ENCODE peak calls at places on chromosomes 5 and 9, in five cellular contexts. One of them, this sample, is unnamed.

GRCh38 chr9:129547869-129548570 is 72.9 kb downstream of the C9orf50 start:
- DNase-seq in A549: no peak
- DNase-seq in adrenal gland: no peak
- DNase-seq in IMR-90: no peak
- DNase-seq in HCT116: no peak
- DNase-seq in this sample: no peak

GRCh38 chr9:124352616-124353015 is 62.6 kb downstream of the PSMB7 start:
- DNase-seq in A549: no peak
- DNase-seq in adrenal gland: no peak
- DNase-seq in IMR-90: peak; percentile 29
- DNase-seq in HCT116: no peak
- DNase-seq in this sample: no peak

GRCh38 chr5:180328296-180329137 is 24.6 kb downstream of the GFPT2 start:
- DNase-seq in A549: peak; percentile 89
- DNase-seq in adrenal gland: peak; percentile 85
- DNase-seq in IMR-90: peak; percentile 60
- DNase-seq in HCT116: peak; percentile 74
- DNase-seq in this sample: peak; percentile 88

GRCh38 chr9:18473551-18474279 is at the start of gene ADAMTSL1:
- DNase-seq in A549: no peak
- DNase-seq in adrenal gland: peak; percentile 58
- DNase-seq in IMR-90: peak; percentile 72
- DNase-seq in HCT116: no peak
- DNase-seq in this sample: no peak

GRCh38 chr9:76704601-76705204 is 59.5 kb upstream of the PCA3 start:
- DNase-seq in A549: peak; percentile 88
- DNase-seq in adrenal gland: no peak
- DNase-seq in IMR-90: peak; percentile 93
- DNase-seq in HCT116: peak; percentile 80
- DNase-seq in this sample: peak; percentile 74

GRCh38 chr9:111759762-111760639 is 34.7 kb downstream of the SHOC1 start:
- DNase-seq in A549: peak; percentile 84
- DNase-seq in adrenal gland: peak; percentile 43
- DNase-seq in IMR-90: peak; percentile 91
- DNase-seq in HCT116: peak; percentile 76
- DNase-seq in this sample: peak; percentile 87

GRCh38 chr5:108681079-108681921 is 66.4 kb upstream of the FER start:
- DNase-seq in A549: peak; percentile 76
- DNase-seq in adrenal gland: peak; percentile 60
- DNase-seq in IMR-90: peak; percentile 78
- DNase-seq in HCT116: peak; percentile 51
- DNase-seq in this sample: peak; percentile 70

GRCh38 chr5:135457424-135458071 is 5.4 kb upstream of the TIFAB start:
- DNase-seq in A549: peak; percentile 74
- DNase-seq in adrenal gland: peak; percentile 57
- DNase-seq in IMR-90: peak; percentile 36
- DNase-seq in HCT116: peak; percentile 74
- DNase-seq in this sample: peak; percentile 79

GRCh38 chr5:59107692-59108091 is 524.8 kb downstream of the RAB3C start:
- DNase-seq in A549: peak; percentile 89
- DNase-seq in adrenal gland: no peak
- DNase-seq in IMR-90: no peak
- DNase-seq in HCT116: no peak
- DNase-seq in this sample: no peak

GRCh38 chr9:13728121-13728520 is 448.6 kb upstream of the MPDZ start:
- DNase-seq in A549: no peak
- DNase-seq in adrenal gland: no peak
- DNase-seq in IMR-90: no peak
- DNase-seq in HCT116: no peak
- DNase-seq in this sample: no peak

GRCh38 chr5:73171495-73171894 is 1.5 kb upstream of the TMEM174 start:
- DNase-seq in A549: no peak
- DNase-seq in adrenal gland: no peak
- DNase-seq in IMR-90: no peak
- DNase-seq in HCT116: no peak
- DNase-seq in this sample: no peak

GRCh38 chr5:81233080-81233634 is at the start of gene CKMT2:
- DNase-seq in A549: no peak
- DNase-seq in adrenal gland: peak; percentile 93
- DNase-seq in IMR-90: no peak
- DNase-seq in HCT116: no peak
- DNase-seq in this sample: no peak

GRCh38 chr5:126778675-126779403 is 1.9 kb downstream of the LMNB1 start:
- DNase-seq in A549: no peak
- DNase-seq in adrenal gland: no peak
- DNase-seq in IMR-90: no peak
- DNase-seq in HCT116: no peak
- DNase-seq in this sample: peak; percentile 86

GRCh38 chr9:124906966-124907365 is 33.9 kb downstream of the GOLGA1 start:
- DNase-seq in A549: no peak
- DNase-seq in adrenal gland: no peak
- DNase-seq in IMR-90: no peak
- DNase-seq in HCT116: no peak
- DNase-seq in this sample: no peak

GRCh38 chr5:126918624-126918957 is 111.8 kb downstream of the MARCHF3 start:
- DNase-seq in A549: peak; percentile 31
- DNase-seq in adrenal gland: no peak
- DNase-seq in IMR-90: no peak
- DNase-seq in HCT116: no peak
- DNase-seq in this sample: peak; percentile 58

GRCh38 chr5:10157085-10157669 is 92.5 kb downstream of the ATPSCKMT start:
- DNase-seq in A549: no peak
- DNase-seq in adrenal gland: no peak
- DNase-seq in IMR-90: no peak
- DNase-seq in HCT116: no peak
- DNase-seq in this sample: no peak

GRCh38 chr5:130166839-130167490 is 262.7 kb downstream of the CHSY3 start:
- DNase-seq in A549: no peak
- DNase-seq in adrenal gland: no peak
- DNase-seq in IMR-90: no peak
- DNase-seq in HCT116: no peak
- DNase-seq in this sample: no peak

GRCh38 chr5:139985733-139986132 is 57.4 kb downstream of the NRG2 start:
- DNase-seq in A549: peak; percentile 18
- DNase-seq in adrenal gland: peak; percentile 40
- DNase-seq in IMR-90: peak; percentile 68
- DNase-seq in HCT116: peak; percentile 78
- DNase-seq in this sample: no peak

GRCh38 chr5:174725261-174725990 is 1.0 kb downstream of the MSX2 start:
- DNase-seq in A549: no peak
- DNase-seq in adrenal gland: no peak
- DNase-seq in IMR-90: no peak
- DNase-seq in HCT116: no peak
- DNase-seq in this sample: no peak

GRCh38 chr9:519579-519978 is 304.9 kb downstream of the DOCK8 start:
- DNase-seq in A549: no peak
- DNase-seq in adrenal gland: no peak
- DNase-seq in IMR-90: no peak
- DNase-seq in HCT116: no peak
- DNase-seq in this sample: no peak

GRCh38 chr5:88732862-88733261 is 150.1 kb downstream of the MEF2C start:
- DNase-seq in A549: no peak
- DNase-seq in adrenal gland: no peak
- DNase-seq in IMR-90: no peak
- DNase-seq in HCT116: no peak
- DNase-seq in this sample: no peak

GRCh38 chr5:88734983-88735382 is 148.0 kb downstream of the MEF2C start:
- DNase-seq in A549: no peak
- DNase-seq in adrenal gland: no peak
- DNase-seq in IMR-90: no peak
- DNase-seq in HCT116: no peak
- DNase-seq in this sample: peak; percentile 34

GRCh38 chr5:88736494-88736893 is 146.5 kb downstream of the MEF2C start:
- DNase-seq in A549: no peak
- DNase-seq in adrenal gland: no peak
- DNase-seq in IMR-90: no peak
- DNase-seq in HCT116: no peak
- DNase-seq in this sample: no peak

GRCh38 chr5:88732181-88732633 is 150.8 kb downstream of the MEF2C start:
- DNase-seq in A549: no peak
- DNase-seq in adrenal gland: peak; percentile 77
- DNase-seq in IMR-90: no peak
- DNase-seq in HCT116: no peak
- DNase-seq in this sample: peak; percentile 26

DNA sequence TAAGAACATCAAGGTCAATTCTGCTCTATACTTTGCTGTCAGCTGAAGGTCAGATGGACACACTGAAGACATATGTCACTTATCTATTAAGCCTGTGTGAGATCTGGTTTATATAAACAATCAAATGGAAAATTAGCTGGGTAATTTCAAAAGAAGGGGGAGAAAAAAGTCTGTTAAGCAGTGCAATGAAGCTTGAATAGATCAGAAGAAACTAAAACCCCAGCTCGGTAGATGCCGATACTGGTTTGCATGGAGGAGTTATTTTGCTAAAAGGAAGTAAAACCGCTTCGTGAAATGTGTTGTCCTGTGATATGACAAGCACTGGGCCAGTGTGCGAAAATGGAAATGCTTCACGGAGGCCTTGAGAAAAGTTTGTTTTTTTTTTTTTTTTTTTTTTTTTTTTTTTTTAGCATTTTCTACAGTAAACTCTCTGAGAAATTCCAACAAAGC is 148.8 kb downstream of the MEF2C start:
- DNase-seq in A549: no peak
- DNase-seq in adrenal gland: peak; percentile 61
- DNase-seq in IMR-90: no peak
- DNase-seq in HCT116: no peak
- DNase-seq in this sample: peak; percentile 69
- TF ChIP-seq POLR2A in A549: no peak
- TF ChIP-seq POLR2A in adrenal gland: no peak
- TF ChIP-seq POLR2A in IMR-90: no peak
- TF ChIP-seq POLR2A in HCT116: no peak
- TF ChIP-seq POLR2A in this sample: peak; percentile 36

GRCh38 chr5:88094403-88094802 is 174.2 kb downstream of the TMEM161B start:
- DNase-seq in A549: no peak
- DNase-seq in adrenal gland: peak; percentile 26
- DNase-seq in IMR-90: no peak
- DNase-seq in HCT116: no peak
- DNase-seq in this sample: no peak
- TF ChIP-seq POLR2A in A549: no peak
- TF ChIP-seq POLR2A in adrenal gland: no peak
- TF ChIP-seq POLR2A in IMR-90: no peak
- TF ChIP-seq POLR2A in HCT116: no peak
- TF ChIP-seq POLR2A in this sample: no peak

DNA sequence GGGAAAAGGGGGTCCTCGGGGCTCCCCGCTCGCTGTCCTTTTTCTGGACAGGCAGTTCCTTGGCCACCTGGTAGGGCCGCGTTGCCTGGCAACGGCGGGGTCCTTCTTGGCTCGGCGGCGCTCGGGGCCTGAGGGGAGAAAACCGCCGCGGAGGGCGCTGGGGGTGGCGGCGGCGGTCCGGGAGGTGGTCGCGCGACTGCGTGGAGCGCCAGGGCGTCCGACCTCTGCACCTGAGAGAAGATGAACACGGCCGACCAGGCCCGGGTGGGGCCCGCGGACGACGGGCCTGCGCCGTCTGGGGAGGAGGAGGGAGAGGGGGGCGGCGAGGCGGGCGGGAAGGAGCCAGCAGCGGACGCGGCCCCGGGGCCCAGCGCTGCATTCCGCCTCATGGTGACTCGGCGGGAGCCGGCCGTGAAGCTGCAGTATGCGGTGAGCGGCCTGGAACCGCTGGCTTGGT is at the start of gene GTF3C4:
- DNase-seq in A549: peak; percentile 80
- DNase-seq in adrenal gland: peak; percentile 86
- DNase-seq in IMR-90: peak; percentile 12
- DNase-seq in HCT116: peak; percentile 46
- DNase-seq in this sample: peak; percentile 93
- TF ChIP-seq POLR2A in A549: peak; percentile 25
- TF ChIP-seq POLR2A in adrenal gland: no peak
- TF ChIP-seq POLR2A in IMR-90: no peak
- TF ChIP-seq POLR2A in HCT116: peak; percentile 38
- TF ChIP-seq POLR2A in this sample: peak; percentile 26

GRCh38 chr5:148829248-148829594 is 2.8 kb downstream of the ADRB2 start:
- DNase-seq in A549: no peak
- DNase-seq in adrenal gland: no peak
- DNase-seq in IMR-90: no peak
- DNase-seq in HCT116: no peak
- DNase-seq in this sample: no peak

GRCh38 chr5:148829734-148830133 is 3.3 kb downstream of the ADRB2 start:
- DNase-seq in A549: no peak
- DNase-seq in adrenal gland: no peak
- DNase-seq in IMR-90: no peak
- DNase-seq in HCT116: no peak
- DNase-seq in this sample: no peak

GRCh38 chr5:148827723-148828122 is 1.3 kb downstream of the ADRB2 start:
- DNase-seq in A549: no peak
- DNase-seq in adrenal gland: no peak
- DNase-seq in IMR-90: peak; percentile 18
- DNase-seq in HCT116: no peak
- DNase-seq in this sample: no peak

GRCh38 chr5:148828461-148829247 is 2.2 kb downstream of the ADRB2 start:
- DNase-seq in A549: no peak
- DNase-seq in adrenal gland: no peak
- DNase-seq in IMR-90: peak; percentile 38
- DNase-seq in HCT116: no peak
- DNase-seq in this sample: no peak

DNA sequence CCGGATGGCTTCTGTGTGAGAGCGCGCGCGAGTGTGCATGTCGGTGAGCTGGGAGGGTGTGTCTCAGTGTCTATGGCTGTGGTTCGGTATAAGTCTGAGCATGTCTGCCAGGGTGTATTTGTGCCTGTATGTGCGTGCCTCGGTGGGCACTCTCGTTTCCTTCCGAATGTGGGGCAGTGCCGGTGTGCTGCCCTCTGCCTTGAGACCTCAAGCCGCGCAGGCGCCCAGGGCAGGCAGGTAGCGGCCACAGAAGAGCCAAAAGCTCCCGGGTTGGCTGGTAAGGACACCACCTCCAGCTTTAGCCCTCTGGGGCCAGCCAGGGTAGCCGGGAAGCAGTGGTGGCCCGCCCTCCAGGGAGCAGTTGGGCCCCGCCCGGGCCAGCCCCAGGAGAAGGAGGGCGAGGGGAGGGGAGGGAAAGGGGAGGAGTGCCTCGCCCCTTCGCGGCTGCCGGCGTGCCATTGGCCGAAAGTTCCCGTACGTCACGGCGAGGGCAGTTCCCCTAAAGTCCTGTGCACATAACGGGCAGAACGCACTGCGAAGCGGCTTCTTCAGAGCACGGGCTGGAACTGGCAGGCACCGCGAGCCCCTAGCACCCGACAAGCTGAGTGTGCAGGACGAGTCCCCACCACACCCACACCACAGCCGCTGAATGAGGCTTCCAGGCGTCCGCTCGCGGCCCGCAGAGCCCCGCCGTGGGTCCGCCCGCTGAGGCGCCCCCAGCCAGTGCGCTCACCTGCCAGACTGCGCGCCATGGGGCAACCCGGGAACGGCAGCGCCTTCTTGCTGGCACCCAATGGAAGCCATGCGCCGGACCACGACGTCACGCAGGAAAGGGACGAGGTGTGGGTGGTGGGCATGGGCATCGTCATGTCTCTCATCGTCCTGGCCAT is at the start of gene ADRB2:
- DNase-seq in A549: peak; percentile 90
- DNase-seq in adrenal gland: peak; percentile 89
- DNase-seq in IMR-90: peak; percentile 91
- DNase-seq in HCT116: peak; percentile 74
- DNase-seq in this sample: peak; percentile 94
- TF ChIP-seq POLR2A in A549: peak; percentile 84
- TF ChIP-seq POLR2A in adrenal gland: peak; percentile 81
- TF ChIP-seq POLR2A in IMR-90: peak; percentile 94
- TF ChIP-seq POLR2A in HCT116: no peak
- TF ChIP-seq POLR2A in this sample: peak; percentile 69

GRCh38 chr5:125026900-125027731 is 280.7 kb upstream of the ZNF608 start:
- DNase-seq in A549: no peak
- DNase-seq in adrenal gland: no peak
- DNase-seq in IMR-90: no peak
- DNase-seq in HCT116: no peak
- DNase-seq in this sample: no peak
- TF ChIP-seq POLR2A in A549: no peak
- TF ChIP-seq POLR2A in adrenal gland: no peak
- TF ChIP-seq POLR2A in IMR-90: no peak
- TF ChIP-seq POLR2A in HCT116: no peak
- TF ChIP-seq POLR2A in this sample: no peak

This sample was measured in erythroblast.